ENCODE peak calls at places on chromosomes 2 and 18, in seven cellular contexts. One of them, this sample, is unnamed.

GRCh38 chr2:168495524-168495923 is 39.5 kb downstream of the CERS6 start:
- DNase-seq in left lung: no peak
- DNase-seq in mammary epithelial cell: no peak
- DNase-seq in lung: no peak
- DNase-seq in spleen: no peak
- DNase-seq in AG04450: no peak
- DNase-seq in ovary: no peak
- DNase-seq in this sample: no peak

GRCh38 chr2:112483047-112483473 is 1.1 kb downstream of the TTL start:
- DNase-seq in left lung: no peak
- DNase-seq in mammary epithelial cell: peak
- DNase-seq in lung: no peak
- DNase-seq in spleen: no peak
- DNase-seq in AG04450: no peak
- DNase-seq in ovary: no peak
- DNase-seq in this sample: peak

GRCh38 chr18:48842259-48843061 is 108.3 kb downstream of the SMAD7 start:
- DNase-seq in left lung: peak
- DNase-seq in mammary epithelial cell: no peak
- DNase-seq in lung: no peak
- DNase-seq in spleen: peak
- DNase-seq in AG04450: no peak
- DNase-seq in ovary: peak
- DNase-seq in this sample: peak

GRCh38 chr2:179768765-179769164 is 92.6 kb downstream of the ZNF385B start:
- DNase-seq in left lung: no peak
- DNase-seq in mammary epithelial cell: no peak
- DNase-seq in lung: no peak
- DNase-seq in spleen: no peak
- DNase-seq in AG04450: no peak
- DNase-seq in ovary: no peak
- DNase-seq in this sample: peak

GRCh38 chr2:55090702-55091101 is 40.5 kb upstream of the RTN4 start:
- DNase-seq in left lung: no peak
- DNase-seq in mammary epithelial cell: peak
- DNase-seq in lung: no peak
- DNase-seq in spleen: no peak
- DNase-seq in AG04450: no peak
- DNase-seq in ovary: no peak
- DNase-seq in this sample: peak

GRCh38 chr18:50611529-50611941 is 51.6 kb downstream of the MAPK4 start:
- DNase-seq in left lung: no peak
- DNase-seq in mammary epithelial cell: peak
- DNase-seq in lung: no peak
- DNase-seq in spleen: no peak
- DNase-seq in AG04450: no peak
- DNase-seq in ovary: no peak
- DNase-seq in this sample: no peak

GRCh38 chr2:128911276-128911675 is 592.6 kb upstream of the HS6ST1 start:
- DNase-seq in left lung: no peak
- DNase-seq in mammary epithelial cell: no peak
- DNase-seq in lung: no peak
- DNase-seq in spleen: no peak
- DNase-seq in AG04450: no peak
- DNase-seq in ovary: no peak
- DNase-seq in this sample: no peak

GRCh38 chr2:106272202-106272807 is 78.2 kb upstream of the UXS1 start:
- DNase-seq in left lung: no peak
- DNase-seq in mammary epithelial cell: peak
- DNase-seq in lung: no peak
- DNase-seq in spleen: no peak
- DNase-seq in AG04450: no peak
- DNase-seq in ovary: no peak
- DNase-seq in this sample: no peak

GRCh38 chr2:199583676-199584075 is 125.9 kb upstream of the SATB2 start:
- DNase-seq in left lung: no peak
- DNase-seq in mammary epithelial cell: no peak
- DNase-seq in lung: no peak
- DNase-seq in spleen: no peak
- DNase-seq in AG04450: no peak
- DNase-seq in ovary: no peak
- DNase-seq in this sample: no peak

GRCh38 chr2:72236445-72237067 is 88.9 kb upstream of the CYP26B1 start:
- DNase-seq in left lung: no peak
- DNase-seq in mammary epithelial cell: peak
- DNase-seq in lung: no peak
- DNase-seq in spleen: no peak
- DNase-seq in AG04450: peak
- DNase-seq in ovary: no peak
- DNase-seq in this sample: peak

GRCh38 chr18:9428862-9429661 is 46.3 kb upstream of the RALBP1 start:
- DNase-seq in left lung: no peak
- DNase-seq in mammary epithelial cell: peak
- DNase-seq in lung: peak
- DNase-seq in spleen: no peak
- DNase-seq in AG04450: no peak
- DNase-seq in ovary: no peak
- DNase-seq in this sample: no peak

GRCh38 chr2:52956766-52957165 is 810.8 kb upstream of the CHAC2 start:
- DNase-seq in left lung: no peak
- DNase-seq in mammary epithelial cell: no peak
- DNase-seq in lung: no peak
- DNase-seq in spleen: no peak
- DNase-seq in AG04450: no peak
- DNase-seq in ovary: no peak
- DNase-seq in this sample: no peak

GRCh38 chr2:142952018-142952417 is 74.6 kb downstream of the KYNU start:
- DNase-seq in left lung: no peak
- DNase-seq in mammary epithelial cell: no peak
- DNase-seq in lung: no peak
- DNase-seq in spleen: no peak
- DNase-seq in AG04450: no peak
- DNase-seq in ovary: no peak
- DNase-seq in this sample: no peak

GRCh38 chr18:40904295-40904694 is 1050.7 kb upstream of the PIK3C3 start:
- DNase-seq in left lung: no peak
- DNase-seq in mammary epithelial cell: no peak
- DNase-seq in lung: no peak
- DNase-seq in spleen: no peak
- DNase-seq in AG04450: no peak
- DNase-seq in ovary: no peak
- DNase-seq in this sample: no peak

GRCh38 chr2:137262600-137262999 is 497.3 kb downstream of the THSD7B start:
- DNase-seq in left lung: no peak
- DNase-seq in mammary epithelial cell: no peak
- DNase-seq in lung: no peak
- DNase-seq in spleen: no peak
- DNase-seq in AG04450: no peak
- DNase-seq in ovary: no peak
- DNase-seq in this sample: no peak

GRCh38 chr18:57803119-57803969 is at the start of gene ATP8B1:
- DNase-seq in left lung: peak
- DNase-seq in mammary epithelial cell: peak
- DNase-seq in lung: peak
- DNase-seq in spleen: peak
- DNase-seq in AG04450: no peak
- DNase-seq in ovary: peak
- DNase-seq in this sample: peak

GRCh38 chr18:49030692-49031443 is 80.1 kb upstream of the SMAD7 start:
- DNase-seq in left lung: no peak
- DNase-seq in mammary epithelial cell: no peak
- DNase-seq in lung: no peak
- DNase-seq in spleen: no peak
- DNase-seq in AG04450: no peak
- DNase-seq in ovary: no peak
- DNase-seq in this sample: no peak

GRCh38 chr2:177235855-177236437 is 23.4 kb downstream of the HNRNPA3 start:
- DNase-seq in left lung: no peak
- DNase-seq in mammary epithelial cell: no peak
- DNase-seq in lung: no peak
- DNase-seq in spleen: no peak
- DNase-seq in AG04450: no peak
- DNase-seq in ovary: no peak
- DNase-seq in this sample: no peak

GRCh38 chr2:188403676-188404075 is 112.0 kb downstream of the GULP1 start:
- DNase-seq in left lung: no peak
- DNase-seq in mammary epithelial cell: no peak
- DNase-seq in lung: no peak
- DNase-seq in spleen: no peak
- DNase-seq in AG04450: no peak
- DNase-seq in ovary: no peak
- DNase-seq in this sample: no peak

GRCh38 chr2:219249203-219249980 is 3.7 kb upstream of the TUBA4B start:
- DNase-seq in left lung: peak
- DNase-seq in mammary epithelial cell: peak
- DNase-seq in lung: peak
- DNase-seq in spleen: peak
- DNase-seq in AG04450: peak
- DNase-seq in ovary: peak
- DNase-seq in this sample: peak

GRCh38 chr2:61969376-61969775 is 63.9 kb downstream of the COMMD1 start:
- DNase-seq in left lung: no peak
- DNase-seq in mammary epithelial cell: peak
- DNase-seq in lung: no peak
- DNase-seq in spleen: no peak
- DNase-seq in AG04450: no peak
- DNase-seq in ovary: no peak
- DNase-seq in this sample: peak

GRCh38 chr2:61966087-61966727 is 60.7 kb downstream of the COMMD1 start:
- DNase-seq in left lung: no peak
- DNase-seq in mammary epithelial cell: no peak
- DNase-seq in lung: no peak
- DNase-seq in spleen: no peak
- DNase-seq in AG04450: no peak
- DNase-seq in ovary: no peak
- DNase-seq in this sample: no peak

GRCh38 chr2:61967262-61967661 is 61.8 kb downstream of the COMMD1 start:
- DNase-seq in left lung: no peak
- DNase-seq in mammary epithelial cell: no peak
- DNase-seq in lung: no peak
- DNase-seq in spleen: no peak
- DNase-seq in AG04450: no peak
- DNase-seq in ovary: no peak
- DNase-seq in this sample: no peak

GRCh38 chr2:61970807-61971556 is 65.5 kb downstream of the COMMD1 start:
- DNase-seq in left lung: no peak
- DNase-seq in mammary epithelial cell: peak
- DNase-seq in lung: no peak
- DNase-seq in spleen: no peak
- DNase-seq in AG04450: no peak
- DNase-seq in ovary: no peak
- DNase-seq in this sample: peak
- TF ChIP-seq CTCF in left lung: no peak
- TF ChIP-seq CTCF in mammary epithelial cell: peak
- TF ChIP-seq CTCF in lung: no peak
- TF ChIP-seq CTCF in spleen: no peak
- TF ChIP-seq CTCF in AG04450: no peak
- TF ChIP-seq CTCF in ovary: no peak
- TF ChIP-seq CTCF in this sample: no peak

GRCh38 chr2:85756195-85756594 is 2.4 kb downstream of the ATOH8 start:
- DNase-seq in left lung: no peak
- DNase-seq in mammary epithelial cell: no peak
- DNase-seq in lung: no peak
- DNase-seq in spleen: no peak
- DNase-seq in AG04450: no peak
- DNase-seq in ovary: no peak
- DNase-seq in this sample: no peak
- H3K4me3 ChIP-seq in left lung: peak
- H3K4me3 ChIP-seq in mammary epithelial cell: no peak
- H3K4me3 ChIP-seq in lung: peak
- H3K4me3 ChIP-seq in spleen: peak
- H3K4me3 ChIP-seq in AG04450: peak
- H3K4me3 ChIP-seq in ovary: peak
- H3K4me3 ChIP-seq in this sample: peak

GRCh38 chr2:232439758-232440135 is 16.2 kb upstream of the ALPI start:
- DNase-seq in left lung: no peak
- DNase-seq in mammary epithelial cell: no peak
- DNase-seq in lung: no peak
- DNase-seq in spleen: peak
- DNase-seq in AG04450: no peak
- DNase-seq in ovary: no peak
- DNase-seq in this sample: no peak

GRCh38 chr2:232441147-232441651 is 14.8 kb upstream of the ALPI start:
- DNase-seq in left lung: no peak
- DNase-seq in mammary epithelial cell: no peak
- DNase-seq in lung: no peak
- DNase-seq in spleen: no peak
- DNase-seq in AG04450: no peak
- DNase-seq in ovary: no peak
- DNase-seq in this sample: no peak

GRCh38 chr2:232447638-232448472 is 8.1 kb upstream of the ALPI start:
- DNase-seq in left lung: no peak
- DNase-seq in mammary epithelial cell: no peak
- DNase-seq in lung: no peak
- DNase-seq in spleen: no peak
- DNase-seq in AG04450: no peak
- DNase-seq in ovary: peak
- DNase-seq in this sample: no peak

GRCh38 chr2:232447091-232447620 is 8.8 kb upstream of the ALPI start:
- DNase-seq in left lung: no peak
- DNase-seq in mammary epithelial cell: no peak
- DNase-seq in lung: no peak
- DNase-seq in spleen: no peak
- DNase-seq in AG04450: no peak
- DNase-seq in ovary: peak
- DNase-seq in this sample: no peak

GRCh38 chr2:232444409-232445148 is 11.4 kb upstream of the ALPI start:
- DNase-seq in left lung: no peak
- DNase-seq in mammary epithelial cell: peak
- DNase-seq in lung: no peak
- DNase-seq in spleen: no peak
- DNase-seq in AG04450: peak
- DNase-seq in ovary: no peak
- DNase-seq in this sample: peak
- TF ChIP-seq CTCF in left lung: peak
- TF ChIP-seq CTCF in mammary epithelial cell: peak
- TF ChIP-seq CTCF in lung: no peak
- TF ChIP-seq CTCF in spleen: no peak
- TF ChIP-seq CTCF in AG04450: peak
- TF ChIP-seq CTCF in ovary: no peak
- TF ChIP-seq CTCF in this sample: peak

DNA sequence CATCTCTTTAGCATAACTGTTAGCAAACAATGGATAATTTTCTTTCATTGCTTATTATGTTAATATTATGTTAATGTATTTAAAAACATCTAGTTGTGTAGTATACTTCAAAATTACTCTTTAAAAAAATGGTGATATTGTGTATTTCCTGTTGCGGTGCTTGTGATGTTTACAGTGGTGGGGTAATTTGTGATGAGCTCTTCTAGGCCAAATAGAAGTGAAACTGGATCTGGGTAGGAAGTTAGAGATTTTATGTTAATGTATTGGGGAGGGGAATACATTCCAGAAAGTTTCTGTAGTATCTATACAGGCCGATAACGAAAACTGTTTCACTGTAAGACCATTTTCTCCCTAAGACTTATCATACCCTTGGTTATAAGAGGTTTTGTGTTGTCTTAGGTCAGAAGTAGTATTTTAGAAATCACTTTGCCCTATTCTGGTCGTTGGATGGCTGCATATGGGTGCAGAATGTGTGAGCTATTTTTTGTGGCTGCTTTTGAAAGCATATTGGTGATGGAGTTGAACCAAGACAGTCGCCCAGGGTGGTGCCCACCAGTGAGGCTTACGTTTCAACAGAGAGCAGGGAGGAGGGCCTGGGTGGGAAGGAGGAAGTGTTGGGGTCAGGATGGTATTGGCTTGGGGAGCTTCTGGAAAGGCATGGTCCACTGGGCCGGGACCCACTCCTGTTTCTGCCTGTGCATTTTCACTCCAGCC is 5.8 kb downstream of the TSHZ1 start:
- DNase-seq in left lung: no peak
- DNase-seq in mammary epithelial cell: no peak
- DNase-seq in lung: no peak
- DNase-seq in spleen: no peak
- DNase-seq in AG04450: no peak
- DNase-seq in ovary: no peak
- DNase-seq in this sample: no peak
- H3K4me3 ChIP-seq in left lung: no peak
- H3K4me3 ChIP-seq in mammary epithelial cell: no peak
- H3K4me3 ChIP-seq in lung: no peak
- H3K4me3 ChIP-seq in spleen: no peak
- H3K4me3 ChIP-seq in AG04450: no peak
- H3K4me3 ChIP-seq in ovary: no peak
- H3K4me3 ChIP-seq in this sample: no peak